ENCODE peak calls at places on chromosomes 3 and 15, in seven cellular contexts. K, D, M, Z, O, Q and J are unnamed samples.

GRCh38 chr15:36758800-36759199 is 179.4 kb downstream of the CDIN1 start:
- DNase-seq in Z (no peak), M (no peak), D (no peak), Q (no peak), O (no peak), K (no peak), J (no peak)

GRCh38 chr3:3015472-3016089 is 94.6 kb downstream of the IL5RA start:
- DNase-seq in D (no peak), Z (no peak), M (no peak), Q (no peak), O (no peak), K (no peak), J (peak; percentile 10)

GRCh38 chr15:50066202-50066601 is 52.8 kb downstream of the ATP8B4 start:
- DNase-seq in D (no peak), Q (peak; percentile 22), O (no peak), K (peak; percentile 27), M (no peak), Z (peak; percentile 92), J (no peak)

GRCh38 chr3:194130807-194131589 is 5.0 kb upstream of the HES1 start:
- DNase-seq in Q (no peak), Z (peak; percentile 93), O (no peak), K (peak; percentile 34), M (no peak), D (no peak), J (peak; percentile 34)

GRCh38 chr3:57004154-57004730 is 56.2 kb upstream of the SPATA12 start:
- DNase-seq in Z (no peak), M (no peak), Q (no peak), D (no peak), O (no peak), K (no peak), J (no peak)

GRCh38 chr3:120689395-120689794 is 7.4 kb upstream of the HGD start:
- DNase-seq in O (no peak), K (no peak), Z (no peak), D (no peak), M (no peak), Q (no peak), J (no peak)

GRCh38 chr3:38205472-38205805 is 40.1 kb downstream of the OXSR1 start:
- DNase-seq in Z (no peak), Q (peak; percentile 54), D (no peak), M (peak; percentile 12), K (peak; percentile 39), O (no peak), J (no peak)

GRCh38 chr3:189947948-189948723 is 172.6 kb downstream of the P3H2 start:
- DNase-seq in K (peak; percentile 51), D (no peak), Z (peak; percentile 56), M (no peak), O (no peak), Q (no peak), J (no peak)

GRCh38 chr3:167780214-167780613 is 44.7 kb downstream of the SERPINI1 start:
- DNase-seq in K (no peak), Q (no peak), Z (no peak), O (no peak), D (no peak), M (no peak), J (no peak)

GRCh38 chr3:105906345-105906744 is 37.5 kb upstream of the CBLB start:
- DNase-seq in D (no peak), Z (no peak), O (no peak), M (no peak), K (no peak), Q (no peak), J (no peak)

GRCh38 chr3:138367326-138367850 is 19.0 kb downstream of the MRAS start:
- DNase-seq in M (no peak), D (no peak), O (no peak), K (no peak), Q (no peak), Z (no peak), J (no peak)

GRCh38 chr15:29268706-29269484 is 727 bp downstream of the NSMCE3 start:
- DNase-seq in O (no peak), D (no peak), Z (peak; percentile 42), M (no peak), Q (peak; percentile 63), K (peak; percentile 57), J (peak; percentile 74)

GRCh38 chr3:81581966-81582599 is 179.4 kb downstream of the GBE1 start:
- DNase-seq in D (peak; percentile 5), Q (peak; percentile 38), K (peak; percentile 46), M (peak; percentile 17), Z (peak; percentile 21), O (no peak), J (no peak)

GRCh38 chr15:75235051-75235673 is 23.0 kb upstream of the GOLGA6C start:
- DNase-seq in O (no peak), Z (no peak), Q (no peak), D (no peak), K (no peak), M (no peak), J (no peak)

GRCh38 chr3:107285197-107285596 is 92.0 kb upstream of the CCDC54 start:
- DNase-seq in O (no peak), D (no peak), K (no peak), M (no peak), Z (peak; percentile 72), Q (no peak), J (no peak)